ENCODE peak calls at places on chromosomes 5 and 9, in ten cellular contexts. V is psoas muscle; Z is HuH-7.5; O is NCI-H2029 treated with DMSO at 0.1 percent for 48 hours; X is H54; R is T-helper 9 cell; U is stimulated activated CD4-positive, alpha-beta T cell treated with anti-CD3 and anti-CD28 coated beads, Interleukin-15, amount 100 ng/mL, for 1 hour; L is mesendoderm; Y is EH; E is HT1080. P is an unnamed sample.

GRCh38 chr5:65288657-65289056 is 193.1 kb downstream of the ADAMTS6 start:
- DNase-seq in L (no peak), Z (no peak), E (no peak), R (no peak), U (no peak), X (no peak), Y (no peak), V (no peak), O (no peak), P (no peak)

GRCh38 chr5:107553063-107553676 is 117.6 kb downstream of the EFNA5 start:
- DNase-seq in Y (peak), R (no peak), V (no peak), L (no peak), E (no peak), X (no peak), O (no peak), Z (no peak), U (no peak), P (no peak)

GRCh38 chr5:67244345-67244793 is 47.8 kb upstream of the CD180 start:
- DNase-seq in V (no peak), R (no peak), Y (peak), Z (no peak), U (no peak), E (peak), O (peak), L (no peak), X (no peak), P (no peak)

GRCh38 chr9:33815781-33816180 is 1.2 kb upstream of the UBE2R2 start:
- DNase-seq in U (no peak), X (no peak), L (no peak), V (no peak), O (no peak), Y (no peak), R (no peak), E (no peak), Z (no peak), P (no peak)

GRCh38 chr9:89992326-89993208 is 387.8 kb downstream of the GADD45G start:
- DNase-seq in Y (no peak), O (no peak), Z (no peak), E (no peak), U (no peak), R (no peak), V (no peak), L (peak), X (no peak), P (no peak)

GRCh38 chr5:132472431-132472830 is 18.1 kb downstream of the IRF1 start:
- DNase-seq in L (no peak), V (no peak), R (no peak), U (no peak), Y (no peak), E (no peak), X (no peak), O (no peak), Z (no peak), P (no peak)

GRCh38 chr9:98922721-98923435 is 20.8 kb upstream of the COL15A1 start:
- DNase-seq in U (no peak), E (no peak), Y (peak), V (no peak), R (no peak), X (no peak), Z (no peak), L (no peak), O (no peak), P (no peak)

GRCh38 chr5:126723643-126724042 is 53.3 kb upstream of the LMNB1 start:
- DNase-seq in L (peak), Y (no peak), E (no peak), R (no peak), O (no peak), X (no peak), Z (no peak), U (no peak), V (no peak), P (no peak)

GRCh38 chr5:126544087-126544740 is 50.8 kb downstream of the ALDH7A1 start:
- DNase-seq in E (peak), V (no peak), Z (peak), O (no peak), Y (peak), X (peak), L (peak), R (peak), U (no peak), P (peak)

GRCh38 chr5:172840077-172840777 is 6.2 kb downstream of the ERGIC1 start:
- DNase-seq in V (no peak), Z (no peak), L (no peak), U (no peak), X (no peak), O (no peak), E (no peak), R (no peak), Y (peak), P (no peak)

GRCh38 chr5:122312670-122312988 is 592 bp downstream of the SNCAIP start:
- DNase-seq in Y (peak), E (no peak), X (peak), V (peak), L (peak), R (no peak), O (no peak), U (no peak), Z (peak), P (no peak)

GRCh38 chr5:38188591-38188990 is 69.8 kb upstream of the EGFLAM start:
- DNase-seq in Y (no peak), O (no peak), X (no peak), R (no peak), Z (no peak), V (no peak), L (no peak), U (no peak), E (no peak), P (no peak)

GRCh38 chr5:154519375-154519774 is 41.3 kb upstream of the HAND1 start:
- DNase-seq in R (no peak), Z (no peak), O (no peak), L (no peak), Y (peak), X (no peak), E (peak), V (no peak), U (no peak), P (no peak)

GRCh38 chr5:108557686-108558085 is 175.8 kb upstream of the FBXL17 start:
- DNase-seq in Z (no peak), O (no peak), E (no peak), V (no peak), U (no peak), Y (no peak), L (no peak), R (no peak), X (no peak), P (no peak)

GRCh38 chr9:127805620-127806019 is 2.9 kb downstream of the FPGS start:
- DNase-seq in U (no peak), L (peak), O (no peak), Z (peak), R (no peak), Y (peak), E (no peak), X (no peak), V (no peak), P (peak)

GRCh38 chr5:35852084-35852734 is 4.5 kb upstream of the IL7R start:
- DNase-seq in U (no peak), Y (no peak), L (no peak), O (no peak), X (peak), V (peak), E (peak), Z (no peak), R (no peak), P (no peak)

GRCh38 chr5:136066705-136067271 is 38.0 kb downstream of the TGFBI start:
- DNase-seq in X (no peak), Z (no peak), E (peak), V (peak), O (no peak), R (no peak), Y (peak), U (no peak), L (peak), P (no peak)

GRCh38 chr9:37787059-37787458 is 2.2 kb upstream of the EXOSC3 start:
- DNase-seq in U (no peak), R (no peak), X (no peak), O (no peak), L (no peak), Y (no peak), E (no peak), V (no peak), Z (no peak), P (no peak)

GRCh38 chr5:71974165-71974564 is 133.1 kb upstream of the MAP1B start:
- DNase-seq in Z (no peak), O (peak), V (peak), L (no peak), Y (no peak), E (peak), X (no peak), R (no peak), U (no peak), P (no peak)

GRCh38 chr5:178330791-178331404 is 98.3 kb upstream of the PHYKPL start:
- DNase-seq in E (no peak), U (no peak), R (no peak), Z (no peak), Y (no peak), L (peak), X (no peak), O (no peak), V (no peak), P (no peak)

GRCh38 chr5:171055881-171056454 is 194.2 kb downstream of the RANBP17 start:
- DNase-seq in Y (no peak), U (no peak), Z (no peak), R (no peak), E (no peak), V (no peak), O (no peak), X (no peak), L (peak), P (no peak)

P was measured in K562.